ENCODE peak calls at places on chromosomes 2 and 18, in eight cellular contexts. T is testis, X is lung, A is endothelial cell, F is Calu3, C is neural progenitor cell, U is IMR-90, Z is GM12865. M is an unnamed sample.

GRCh38 chr2:32732135-32732534 is 104.3 kb downstream of the TTC27 start:
- DNase-seq in A (no peak), Z (no peak), F (no peak), C (no peak), X (no peak), T (no peak), U (peak), M (no peak)

GRCh38 chr2:100845141-100845991 is 25.4 kb downstream of the NPAS2 start:
- DNase-seq in F (no peak), X (no peak), U (no peak), C (no peak), T (no peak), A (no peak), Z (no peak), M (no peak)

GRCh38 chr2:182695796-182696195 is 20.3 kb upstream of the DNAJC10 start:
- DNase-seq in X (no peak), Z (no peak), C (no peak), F (no peak), T (no peak), U (no peak), A (no peak), M (no peak)

GRCh38 chr2:28558421-28558820 is 62.6 kb downstream of the PLB1 start:
- DNase-seq in Z (no peak), F (no peak), U (no peak), T (no peak), A (no peak), C (no peak), X (no peak), M (no peak)

GRCh38 chr2:71419976-71420375 is 33.4 kb upstream of the DYSF start:
- DNase-seq in T (no peak), F (no peak), C (no peak), Z (no peak), X (no peak), U (no peak), A (no peak), M (no peak)

GRCh38 chr2:162317910-162318279 is 589 bp downstream of the IFIH1 start:
- DNase-seq in T (peak), Z (peak), F (peak), U (no peak), X (peak), C (no peak), A (peak), M (no peak)

GRCh38 chr2:100283724-100284501 is 38.4 kb downstream of the LONRF2 start:
- DNase-seq in C (no peak), A (no peak), X (no peak), F (peak), T (no peak), U (no peak), Z (no peak), M (no peak)

GRCh38 chr2:183665976-183666375 is 541.7 kb downstream of the NUP35 start:
- DNase-seq in U (no peak), X (no peak), F (no peak), C (no peak), A (no peak), Z (no peak), T (no peak), M (no peak)

GRCh38 chr2:161170917-161171594 is 10.8 kb downstream of the TANK start:
- DNase-seq in U (no peak), Z (no peak), T (no peak), F (no peak), A (no peak), C (no peak), X (no peak), M (no peak)

GRCh38 chr2:134976074-134976702 is 57.6 kb downstream of the CCNT2 start:
- DNase-seq in T (no peak), X (no peak), C (no peak), F (no peak), Z (no peak), A (no peak), U (no peak), M (no peak)

GRCh38 chr2:240871071-240871958 is 2.7 kb downstream of the AGXT start:
- DNase-seq in F (no peak), U (no peak), C (no peak), Z (no peak), T (no peak), A (no peak), X (no peak), M (no peak)

GRCh38 chr2:152847067-152847466 is 128.6 kb downstream of the ARL6IP6 start:
- DNase-seq in Z (no peak), T (no peak), C (no peak), U (peak), A (no peak), F (no peak), X (no peak), M (no peak)

GRCh38 chr2:85215074-85216050 is 82.2 kb downstream of the TCF7L1 start:
- DNase-seq in X (no peak), U (peak), F (no peak), Z (peak), A (no peak), C (peak), T (no peak), M (no peak)

GRCh38 chr2:143808166-143808565 is 678.9 kb downstream of the ARHGAP15 start:
- DNase-seq in C (no peak), Z (no peak), T (no peak), U (peak), F (no peak), X (no peak), A (no peak), M (no peak)

GRCh38 chr2:240303896-240304745 is 131.3 kb upstream of the GPC1 start:
- DNase-seq in C (no peak), Z (no peak), U (no peak), X (peak), A (no peak), T (no peak), F (no peak), M (peak)

GRCh38 chr2:230784840-230785239 is 72.2 kb downstream of the CAB39 start:
- DNase-seq in X (no peak), T (no peak), U (no peak), F (no peak), C (no peak), Z (no peak), A (no peak), M (no peak)

GRCh38 chr2:145184741-145185671 is 665.1 kb upstream of the ZEB2 start:
- DNase-seq in A (no peak), T (no peak), C (peak), Z (no peak), U (peak), F (no peak), X (no peak), M (no peak)

GRCh38 chr18:49731860-49732311 is 81.4 kb downstream of the ACAA2 start:
- DNase-seq in U (no peak), C (no peak), Z (no peak), F (no peak), A (no peak), T (no peak), X (no peak), M (no peak)

GRCh38 chr2:216606551-216607527 is 26.4 kb upstream of the IGFBP2 start:
- DNase-seq in F (no peak), C (peak), A (peak), Z (peak), T (peak), U (no peak), X (no peak), M (no peak)

GRCh38 chr2:150007815-150008430 is 420.3 kb upstream of the MMADHC start:
- DNase-seq in T (no peak), C (no peak), X (no peak), F (no peak), U (peak), A (no peak), Z (peak), M (no peak)

GRCh38 chr2:100126172-100126571 is 16.2 kb downstream of the AFF3 start:
- DNase-seq in U (peak), T (no peak), C (no peak), Z (no peak), X (peak), A (no peak), F (no peak), M (no peak)

GRCh38 chr2:145012806-145013205 is 492.9 kb upstream of the ZEB2 start:
- DNase-seq in Z (no peak), A (no peak), C (no peak), U (no peak), F (no peak), T (no peak), X (no peak), M (no peak)

GRCh38 chr2:116917196-116917595 is 897.3 kb upstream of the DDX18 start:
- DNase-seq in A (no peak), Z (no peak), X (no peak), U (no peak), F (no peak), C (no peak), T (no peak), M (no peak)

GRCh38 chr2:30259827-30260679 is 28.7 kb downstream of the LBH start:
- DNase-seq in F (no peak), X (no peak), Z (no peak), U (no peak), A (no peak), T (no peak), C (no peak), M (no peak)

GRCh38 chr2:8174641-8175257 is 507.1 kb upstream of the ID2 start:
- DNase-seq in A (no peak), F (no peak), T (no peak), X (no peak), C (no peak), Z (no peak), U (no peak), M (no peak)

GRCh38 chr2:69214898-69215297 is 172.1 kb downstream of the GFPT1 start:
- DNase-seq in X (no peak), A (no peak), T (no peak), F (no peak), Z (no peak), U (peak), C (no peak), M (no peak)

GRCh38 chr18:7524786-7525185 is 42.3 kb upstream of the PTPRM start:
- DNase-seq in T (no peak), X (no peak), Z (no peak), F (no peak), C (no peak), A (no peak), U (no peak), M (no peak)

GRCh38 chr18:79962835-79963657 is 1.4 kb upstream of the HSBP1L1 start:
- DNase-seq in C (peak), F (no peak), Z (peak), X (no peak), U (no peak), T (no peak), A (no peak), M (no peak)

GRCh38 chr2:37916512-37917082 is 8.5 kb upstream of the RMDN2 start:
- DNase-seq in U (peak), T (peak), X (peak), A (no peak), F (peak), Z (no peak), C (no peak), M (no peak)

GRCh38 chr2:189267925-189268579 is 88.5 kb upstream of the COL5A2 start:
- DNase-seq in X (no peak), F (no peak), Z (no peak), U (peak), C (no peak), A (no peak), T (no peak), M (no peak)

GRCh38 chr2:143398701-143399260 is 269.6 kb downstream of the ARHGAP15 start:
- DNase-seq in A (no peak), U (no peak), F (no peak), X (no peak), Z (no peak), C (no peak), T (no peak), M (no peak)

GRCh38 chr18:13720123-13720522 is 6.2 kb downstream of the FAM210A start:
- DNase-seq in U (no peak), A (no peak), Z (no peak), F (no peak), T (no peak), X (no peak), C (no peak), M (no peak)

GRCh38 chr18:58863539-58864145 is 1.0 kb upstream of the ZNF532 start:
- DNase-seq in F (peak), X (peak), U (peak), A (peak), T (peak), Z (peak), C (peak), M (peak)

GRCh38 chr2:33014268-33014667 is 67.5 kb downstream of the LTBP1 start:
- DNase-seq in X (no peak), A (no peak), U (no peak), T (no peak), F (no peak), Z (no peak), C (no peak), M (no peak)

GRCh38 chr2:49858113-49858490 is 703.8 kb upstream of the FSHR start:
- DNase-seq in F (no peak), U (no peak), Z (no peak), T (no peak), C (no peak), A (no peak), X (no peak), M (no peak)

GRCh38 chr2:102303589-102303988 is 7.8 kb upstream of the IL1RL1 start:
- DNase-seq in T (no peak), U (no peak), X (no peak), A (no peak), C (no peak), Z (no peak), F (no peak), M (no peak)

GRCh38 chr2:14633451-14634211 is 1.1 kb downstream of the LRATD1 start:
- DNase-seq in C (peak), T (peak), X (peak), U (no peak), F (peak), A (peak), Z (no peak), M (peak)

GRCh38 chr2:215423234-215423633 is 12.6 kb downstream of the FN1 start:
- DNase-seq in U (no peak), F (no peak), T (no peak), A (peak), C (no peak), Z (no peak), X (no peak), M (no peak)

DNA sequence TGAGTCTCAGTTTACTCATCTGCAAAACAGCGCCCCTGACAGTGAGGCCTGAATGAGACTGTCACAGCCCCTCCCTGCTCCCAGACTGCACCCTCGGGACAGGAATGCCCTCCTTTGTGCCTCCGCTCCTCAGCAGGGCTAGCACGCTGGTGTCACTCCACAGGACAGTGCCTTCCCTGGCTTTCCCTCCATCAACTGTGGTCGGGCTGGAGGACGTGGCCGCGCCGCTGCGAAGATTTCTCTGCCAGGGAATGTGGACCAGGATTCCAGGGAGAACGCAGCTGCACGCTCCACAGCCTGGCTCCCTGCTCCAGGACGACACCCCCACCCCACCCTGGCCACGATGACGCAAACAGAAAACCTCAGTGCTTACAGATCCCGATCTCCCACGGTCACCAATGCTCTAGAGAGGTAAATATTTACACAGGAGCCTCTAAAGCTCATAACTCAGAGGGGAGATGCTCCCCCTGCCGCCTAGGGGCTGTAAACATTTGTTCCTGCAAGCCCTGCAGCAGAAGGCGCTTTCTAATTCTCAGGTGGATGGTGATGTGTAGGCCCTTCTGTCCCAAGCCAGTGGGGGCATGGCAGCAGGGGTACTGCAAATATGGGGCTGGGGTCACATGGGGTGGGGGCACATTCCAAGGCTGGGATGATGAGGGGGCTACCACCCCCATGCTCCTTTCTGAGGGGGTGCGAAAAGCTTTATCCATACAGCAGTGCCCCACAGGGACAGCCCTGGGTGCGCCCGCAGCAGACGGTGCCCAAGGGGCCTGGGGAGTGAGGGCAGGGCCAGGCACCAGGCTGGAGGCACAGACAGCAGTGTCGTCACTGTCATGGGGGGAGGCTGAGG is 12.4 kb downstream of the HS6ST1 start:
- DNase-seq in U (peak), Z (no peak), A (no peak), T (no peak), C (peak), X (peak), F (no peak), M (no peak)
- TF ChIP-seq CTCF in U (peak), Z (no peak), A (no peak), T (no peak), C (peak), X (no peak), F (no peak), M (peak)

GRCh38 chr2:232141591-232141990 is 180.1 kb downstream of the DIS3L2 start:
- DNase-seq in A (no peak), Z (no peak), C (no peak), U (no peak), F (no peak), T (no peak), X (no peak), M (no peak)

GRCh38 chr2:232139171-232139594 is 177.7 kb downstream of the DIS3L2 start:
- DNase-seq in A (no peak), F (no peak), T (no peak), Z (no peak), C (no peak), X (no peak), U (no peak), M (no peak)

GRCh38 chr2:232139786-232140562 is 178.5 kb downstream of the DIS3L2 start:
- DNase-seq in T (no peak), Z (no peak), F (no peak), X (no peak), U (peak), A (no peak), C (no peak), M (no peak)

GRCh38 chr2:232142502-232142901 is 181.0 kb downstream of the DIS3L2 start:
- DNase-seq in Z (no peak), C (no peak), F (no peak), T (no peak), A (no peak), X (no peak), U (no peak), M (no peak)

GRCh38 chr2:232142049-232142448 is 180.5 kb downstream of the DIS3L2 start:
- DNase-seq in T (peak), X (no peak), F (peak), U (peak), Z (peak), A (peak), C (peak), M (no peak)
- TF ChIP-seq CTCF in T (peak), X (peak), F (peak), U (peak), Z (peak), A (peak), C (peak), M (peak)

GRCh38 chr18:55338955-55339662 is 248.9 kb downstream of the TCF4 start:
- DNase-seq in X (no peak), T (no peak), A (no peak), C (no peak), F (no peak), Z (no peak), U (peak), M (no peak)
- TF ChIP-seq CTCF in X (no peak), T (no peak), A (no peak), C (no peak), F (no peak), Z (no peak), U (peak), M (no peak)

GRCh38 chr2:146417942-146418341 is 1426.9 kb upstream of the ACVR2A start:
- DNase-seq in A (no peak), T (no peak), Z (no peak), C (no peak), F (no peak), X (no peak), U (no peak), M (no peak)

GRCh38 chr2:146414456-146414855 is 1430.4 kb upstream of the ACVR2A start:
- DNase-seq in T (no peak), A (no peak), X (no peak), F (no peak), U (no peak), Z (no peak), C (no peak), M (no peak)

GRCh38 chr2:146415291-146415690 is 1429.5 kb upstream of the ACVR2A start:
- DNase-seq in U (no peak), Z (no peak), C (no peak), T (no peak), F (no peak), X (no peak), A (no peak), M (no peak)

GRCh38 chr2:146413086-146413610 is 1431.7 kb upstream of the ACVR2A start:
- DNase-seq in Z (no peak), U (no peak), A (no peak), T (peak), F (no peak), C (no peak), X (no peak), M (no peak)

DNA sequence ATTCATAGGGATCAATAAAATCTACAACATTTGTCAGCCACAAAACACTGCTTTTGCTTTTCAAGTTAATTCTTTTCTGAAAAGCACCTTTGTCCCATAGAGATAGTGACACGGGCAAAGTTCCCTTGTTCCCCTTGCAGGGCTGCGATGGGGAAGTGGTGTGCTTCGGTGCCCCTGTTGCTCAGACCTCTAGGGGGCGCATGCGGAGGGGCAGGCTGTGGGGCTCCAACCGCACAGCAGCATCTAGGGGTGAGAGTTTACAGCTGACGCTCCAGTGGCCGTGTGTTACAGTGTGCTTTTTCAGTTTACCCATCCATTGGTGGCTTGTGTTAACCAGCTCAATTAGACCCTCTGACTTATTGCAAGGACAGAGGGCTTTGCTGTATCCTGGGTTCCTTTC is 1432.2 kb upstream of the ACVR2A start:
- DNase-seq in T (peak), Z (peak), A (no peak), C (no peak), U (no peak), F (no peak), X (no peak), M (no peak)
- TF ChIP-seq CTCF in T (peak), Z (peak), A (peak), C (peak), U (no peak), F (no peak), X (no peak), M (peak)

GRCh38 chr2:120177011-120177621 is 46.1 kb downstream of the TMEM185B start:
- DNase-seq in T (no peak), Z (peak), U (no peak), X (peak), F (no peak), A (no peak), C (peak), M (no peak)

GRCh38 chr2:120177973-120178372 is 45.2 kb downstream of the TMEM185B start:
- DNase-seq in X (no peak), Z (peak), F (no peak), A (no peak), T (no peak), C (peak), U (no peak), M (no peak)

GRCh38 chr2:120180066-120180465 is 43.1 kb downstream of the TMEM185B start:
- DNase-seq in F (no peak), Z (no peak), T (no peak), C (no peak), U (no peak), X (no peak), A (no peak), M (no peak)

GRCh38 chr2:120176526-120176925 is 46.7 kb downstream of the TMEM185B start:
- DNase-seq in F (no peak), T (no peak), X (no peak), C (no peak), A (no peak), U (no peak), Z (no peak), M (no peak)

DNA sequence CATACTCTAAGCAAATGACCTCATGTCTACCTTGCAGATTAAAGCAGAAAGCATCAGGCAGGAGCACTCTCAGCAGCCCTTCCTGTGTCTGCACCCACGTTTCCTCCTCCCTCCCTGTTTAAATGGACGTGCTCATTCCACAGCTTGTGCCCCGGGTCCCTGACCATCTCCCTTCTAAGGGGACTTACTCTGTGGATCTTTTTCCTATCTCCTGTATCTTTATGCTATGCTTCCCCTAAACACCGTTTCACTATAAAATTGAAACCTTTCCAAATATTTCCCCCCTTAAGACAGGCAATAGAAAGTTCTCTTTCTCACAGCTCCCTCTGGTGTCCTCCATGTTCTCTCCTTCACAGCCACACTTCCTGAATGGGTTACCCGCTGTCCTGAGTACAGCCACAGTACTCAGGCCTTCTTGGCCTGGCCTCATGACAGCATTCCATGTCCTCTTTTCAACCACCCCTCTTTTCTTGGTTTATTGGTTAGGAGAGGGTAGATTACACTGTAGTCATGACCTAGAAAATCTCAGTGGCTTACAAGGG is 41.1 kb downstream of the TMEM185B start:
- DNase-seq in U (no peak), Z (no peak), A (no peak), T (no peak), F (no peak), C (no peak), X (no peak), M (no peak)
- TF ChIP-seq CTCF in U (no peak), Z (no peak), A (no peak), T (no peak), F (no peak), C (no peak), X (no peak), M (no peak)

GRCh38 chr2:168254158-168254935 is 7.0 kb upstream of the STK39 start:
- DNase-seq in U (peak), X (no peak), Z (no peak), T (no peak), C (no peak), A (no peak), F (no peak), M (no peak)
- TF ChIP-seq CTCF in U (peak), X (no peak), Z (no peak), T (no peak), C (no peak), A (no peak), F (no peak), M (no peak)